ENCODE peak calls at places on chromosomes 7 and 10, in four cellular contexts. M is colonic mucosa, T is spleen, O is glutamatergic neuron. N is an unnamed sample.

GRCh38 chr7:38105874-38106483 is 72.1 kb upstream of the STARD3NL start:
- DNase-seq in M (no peak), T (no peak), O (peak), N (no peak)

GRCh38 chr7:110283056-110283455 is 807.9 kb upstream of the LRRN3 start:
- DNase-seq in O (no peak), T (no peak), M (no peak), N (no peak)

GRCh38 chr10:58695022-58695421 is 182.3 kb downstream of the BICC1 start:
- DNase-seq in O (no peak), M (no peak), T (no peak), N (no peak)

GRCh38 chr7:142024547-142024946 is 28.9 kb downstream of the MGAM start:
- DNase-seq in O (no peak), T (no peak), M (no peak), N (no peak)

GRCh38 chr7:157785021-157785441 is 448.2 kb downstream of the DNAJB6 start:
- DNase-seq in O (no peak), M (no peak), T (peak), N (peak)

GRCh38 chr7:100247152-100247757 is 27.5 kb downstream of the PVRIG start:
- DNase-seq in O (peak), M (no peak), T (no peak), N (no peak)

GRCh38 chr7:111532625-111533024 is 29.7 kb downstream of the IMMP2L start:
- DNase-seq in T (no peak), M (no peak), O (no peak), N (no peak)

GRCh38 chr10:124354411-124355382 is 64.0 kb downstream of the OAT start:
- DNase-seq in M (peak), O (peak), T (peak), N (no peak)

GRCh38 chr7:30646154-30646553 is 36.1 kb downstream of the CRHR2 start:
- DNase-seq in M (peak), O (no peak), T (no peak), N (peak)

GRCh38 chr7:151382079-151382885 is 27.6 kb downstream of the WDR86 start:
- DNase-seq in T (peak), M (no peak), O (no peak), N (peak)

GRCh38 chr7:11193131-11193867 is 219.6 kb downstream of the PHF14 start:
- DNase-seq in T (no peak), O (peak), M (no peak), N (no peak)

GRCh38 chr10:133062085-133062484 is 25.6 kb upstream of the ADGRA1 start:
- DNase-seq in M (no peak), T (no peak), O (no peak), N (no peak)

GRCh38 chr10:69712346-69712745 is 82.3 kb downstream of the FAM241B start:
- DNase-seq in M (no peak), T (no peak), O (no peak), N (no peak)

GRCh38 chr10:21336476-21337170 is 188.9 kb downstream of the SKIDA1 start:
- DNase-seq in O (peak), T (no peak), M (no peak), N (no peak)

GRCh38 chr10:48478469-48478868 is 126.4 kb downstream of the ARHGAP22 start:
- DNase-seq in M (no peak), T (no peak), O (no peak), N (no peak)

GRCh38 chr10:132407846-132408278 is 10.9 kb downstream of the PWWP2B start:
- DNase-seq in M (peak), T (peak), O (no peak), N (no peak)

GRCh38 chr7:232571-233455 is 40.4 kb downstream of the FAM20C start:
- DNase-seq in M (no peak), T (no peak), O (no peak), N (no peak)

GRCh38 chr7:112790651-112790973 is 419 bp upstream of the TMEM168 start:
- DNase-seq in T (no peak), O (no peak), M (no peak), N (no peak)

GRCh38 chr7:7351156-7351555 is 168.8 kb downstream of the C1GALT1 start:
- DNase-seq in T (no peak), O (no peak), M (no peak), N (no peak)

GRCh38 chr7:7349156-7349555 is 166.8 kb downstream of the C1GALT1 start:
- DNase-seq in T (no peak), O (no peak), M (no peak), N (no peak)

GRCh38 chr7:7354674-7355073 is 172.3 kb downstream of the C1GALT1 start:
- DNase-seq in T (no peak), M (no peak), O (no peak), N (no peak)

GRCh38 chr7:7351832-7352231 is 169.5 kb downstream of the C1GALT1 start:
- DNase-seq in O (no peak), M (no peak), T (no peak), N (no peak)

DNA sequence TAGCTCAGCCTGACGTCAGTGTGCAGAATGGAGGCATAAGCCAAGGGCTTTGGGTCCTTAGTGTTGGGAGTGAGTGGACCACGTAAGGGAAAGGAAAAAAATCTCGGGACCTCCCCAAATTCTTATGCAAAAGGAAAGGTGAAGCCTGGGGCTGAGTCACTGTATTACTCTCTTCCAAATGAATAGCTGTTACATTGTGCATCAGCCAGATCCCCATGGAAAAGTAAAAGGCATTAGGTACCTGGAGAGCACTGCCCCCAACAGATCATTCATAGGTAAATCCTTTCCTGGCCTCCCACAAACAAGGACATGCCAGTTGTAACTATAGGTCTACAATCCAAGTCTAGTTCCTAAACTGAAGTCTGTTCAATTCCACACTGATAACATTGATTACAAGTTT is 170.5 kb downstream of the C1GALT1 start:
- DNase-seq in M (no peak), T (no peak), O (no peak), N (no peak)
- TF ChIP-seq CTCF in M (no peak), T (no peak), O (no peak), N (no peak)

GRCh38 chr10:37752309-37752875 is 105.0 kb downstream of the ZNF248 start:
- DNase-seq in M (no peak), T (no peak), O (no peak), N (no peak)

GRCh38 chr10:37758074-37758473 is 99.3 kb downstream of the ZNF248 start:
- DNase-seq in T (no peak), M (no peak), O (no peak), N (no peak)

GRCh38 chr10:37754538-37755323 is 102.7 kb downstream of the ZNF248 start:
- DNase-seq in O (peak), T (no peak), M (peak), N (no peak)
- TF ChIP-seq CTCF in O (peak), T (no peak), M (peak), N (peak)

GRCh38 chr7:134694767-134695166 is 48.1 kb downstream of the BPGM start:
- DNase-seq in T (no peak), O (no peak), M (no peak), N (no peak)

GRCh38 chr7:134693256-134693655 is 46.6 kb downstream of the BPGM start:
- DNase-seq in T (no peak), M (no peak), O (no peak), N (no peak)

GRCh38 chr7:134695321-134695860 is 48.7 kb downstream of the BPGM start:
- DNase-seq in T (no peak), M (no peak), O (no peak), N (no peak)

GRCh38 chr7:134696261-134696660 is 49.6 kb downstream of the BPGM start:
- DNase-seq in T (no peak), M (no peak), O (no peak), N (no peak)

DNA sequence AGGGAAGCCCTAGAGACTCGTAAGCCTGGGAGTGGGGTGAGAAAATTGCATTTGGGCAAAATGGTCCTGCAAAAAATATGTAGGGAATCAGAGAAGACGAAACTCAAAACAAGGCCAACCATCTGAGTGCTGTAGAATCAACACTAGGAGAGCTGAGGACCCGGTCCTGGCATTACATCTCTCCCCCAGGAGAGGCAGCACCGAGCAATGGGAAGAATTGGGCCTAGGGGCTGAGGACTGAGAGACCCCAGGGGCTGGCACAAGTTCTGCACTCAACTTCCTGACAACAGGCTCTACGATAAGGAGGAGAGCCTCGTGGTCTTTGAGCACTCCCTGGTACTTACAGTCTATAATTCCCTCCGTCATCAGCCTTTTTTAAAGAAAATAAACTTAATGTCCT is 47.6 kb downstream of the BPGM start:
- DNase-seq in M (no peak), O (no peak), T (no peak), N (no peak)
- TF ChIP-seq CTCF in M (no peak), O (peak), T (no peak), N (peak)

GRCh38 chr10:128150551-128150950 is 24.3 kb upstream of the MKI67 start:
- DNase-seq in T (no peak), M (no peak), O (no peak), N (no peak)

GRCh38 chr10:128151031-128151430 is 24.8 kb upstream of the MKI67 start:
- DNase-seq in M (no peak), T (no peak), O (peak), N (no peak)

GRCh38 chr10:128147669-128148068 is 21.4 kb upstream of the MKI67 start:
- DNase-seq in T (no peak), M (no peak), O (no peak), N (no peak)

GRCh38 chr10:128150045-128150493 is 23.8 kb upstream of the MKI67 start:
- DNase-seq in M (peak), O (peak), T (peak), N (peak)

GRCh38 chr10:128149267-128149666 is 23.0 kb upstream of the MKI67 start:
- DNase-seq in O (no peak), M (no peak), T (peak), N (no peak)
- TF ChIP-seq CTCF in O (no peak), M (no peak), T (no peak), N (no peak)